ENCODE peak calls at places on chromosomes 2 and 18, in four cellular contexts. S is K562, I is HepG2, P is GM12878. A is an unnamed sample.

GRCh38 chr2:218691234-218691633 is 19.3 kb downstream of the STK36 start:
- DNase-seq in S (no peak), I (no peak), P (no peak), A (no peak)

GRCh38 chr18:28778706-28779105 is 601.8 kb upstream of the CDH2 start:
- DNase-seq in S (no peak), I (no peak), P (no peak), A (no peak)

GRCh38 chr2:75432761-75433361 is 127.9 kb downstream of the EVA1A start:
- DNase-seq in S (no peak), I (no peak), P (peak; percentile 96), A (no peak)

GRCh38 chr2:217108575-217109027 is 248.7 kb upstream of the TNP1 start:
- DNase-seq in S (peak; percentile 37), I (no peak), P (no peak), A (no peak)

GRCh38 chr2:177393381-177393780 is 808 bp downstream of the AGPS start:
- DNase-seq in S (no peak), I (no peak), P (no peak), A (peak; percentile 16)

GRCh38 chr2:234676859-234677450 is 180.1 kb upstream of the ARL4C start:
- DNase-seq in S (no peak), I (peak; percentile 94), P (no peak), A (no peak)

GRCh38 chr18:49597556-49597955 is 35.7 kb downstream of the LIPG start:
- DNase-seq in S (no peak), I (no peak), P (no peak), A (no peak)

GRCh38 chr18:46596119-46596518 is 60.9 kb downstream of the LOXHD1 start:
- DNase-seq in S (no peak), I (no peak), P (no peak), A (no peak)

GRCh38 chr2:203155406-203155805 is 83.4 kb upstream of the CYP20A1 start:
- DNase-seq in S (no peak), I (no peak), P (no peak), A (no peak)

GRCh38 chr2:191758420-191759199 is 80.7 kb downstream of the NABP1 start:
- DNase-seq in S (peak; percentile 51), I (peak; percentile 71), P (peak; percentile 55), A (peak; percentile 73)

GRCh38 chr2:184351126-184351525 is 247.2 kb upstream of the ZNF804A start:
- DNase-seq in S (no peak), I (no peak), P (no peak), A (no peak)

GRCh38 chr2:180644709-180645108 is 335.7 kb upstream of the UBE2E3 start:
- DNase-seq in S (no peak), I (no peak), P (no peak), A (no peak)

GRCh38 chr2:240988146-240988545 is 10.3 kb upstream of the SNED1 start:
- DNase-seq in S (no peak), I (no peak), P (no peak), A (no peak)

GRCh38 chr18:3342628-3343027 is 80.7 kb downstream of the MYL12B start:
- DNase-seq in S (no peak), I (no peak), P (no peak), A (no peak)

GRCh38 chr2:100237770-100238169 is 84.5 kb downstream of the LONRF2 start:
- DNase-seq in S (no peak), I (no peak), P (no peak), A (peak; percentile 39)

GRCh38 chr2:207330912-207331311 is 165.2 kb upstream of the KLF7 start:
- DNase-seq in S (no peak), I (no peak), P (peak; percentile 97), A (no peak)

GRCh38 chr2:8157621-8158020 is 524.2 kb upstream of the ID2 start:
- DNase-seq in S (no peak), I (no peak), P (no peak), A (no peak)

GRCh38 chr2:39902103-39902502 is 123.0 kb upstream of the THUMPD2 start:
- DNase-seq in S (no peak), I (no peak), P (no peak), A (no peak)

GRCh38 chr18:10560457-10561045 is 34.7 kb downstream of the NAPG start:
- DNase-seq in S (peak; percentile 81), I (peak; percentile 63), P (peak; percentile 48), A (peak; percentile 66)

GRCh38 chr2:142531375-142531774 is 346.1 kb upstream of the KYNU start:
- DNase-seq in S (no peak), I (no peak), P (no peak), A (no peak)

GRCh38 chr18:2589345-2590060 is 18.1 kb downstream of the NDC80 start:
- DNase-seq in S (no peak), I (peak; percentile 78), P (no peak), A (no peak)

GRCh38 chr2:239290618-239291504 is 110.0 kb downstream of the HDAC4 start:
- DNase-seq in S (no peak), I (no peak), P (no peak), A (no peak)

GRCh38 chr2:42971381-42971780 is 179.0 kb upstream of the HAAO start:
- DNase-seq in S (no peak), I (no peak), P (no peak), A (no peak)

GRCh38 chr18:41767960-41768359 is 187.1 kb upstream of the PIK3C3 start:
- DNase-seq in S (no peak), I (no peak), P (no peak), A (no peak)

GRCh38 chr2:60555066-60555793 is 1.8 kb upstream of the BCL11A start:
- DNase-seq in S (peak; percentile 34), I (peak; percentile 52), P (no peak), A (no peak)

GRCh38 chr2:95075440-95075885 is 46.1 kb downstream of the MRPS5 start:
- DNase-seq in S (no peak), I (no peak), P (no peak), A (no peak)

GRCh38 chr2:145085616-145086015 is 565.7 kb upstream of the ZEB2 start:
- DNase-seq in S (no peak), I (no peak), P (no peak), A (no peak)

GRCh38 chr2:145091011-145091744 is 571.3 kb upstream of the ZEB2 start:
- DNase-seq in S (no peak), I (no peak), P (no peak), A (no peak)

GRCh38 chr2:145094353-145094752 is 574.4 kb upstream of the ZEB2 start:
- DNase-seq in S (no peak), I (no peak), P (no peak), A (no peak)

GRCh38 chr2:145091967-145092366 is 572.0 kb upstream of the ZEB2 start:
- DNase-seq in S (no peak), I (no peak), P (no peak), A (no peak)

DNA sequence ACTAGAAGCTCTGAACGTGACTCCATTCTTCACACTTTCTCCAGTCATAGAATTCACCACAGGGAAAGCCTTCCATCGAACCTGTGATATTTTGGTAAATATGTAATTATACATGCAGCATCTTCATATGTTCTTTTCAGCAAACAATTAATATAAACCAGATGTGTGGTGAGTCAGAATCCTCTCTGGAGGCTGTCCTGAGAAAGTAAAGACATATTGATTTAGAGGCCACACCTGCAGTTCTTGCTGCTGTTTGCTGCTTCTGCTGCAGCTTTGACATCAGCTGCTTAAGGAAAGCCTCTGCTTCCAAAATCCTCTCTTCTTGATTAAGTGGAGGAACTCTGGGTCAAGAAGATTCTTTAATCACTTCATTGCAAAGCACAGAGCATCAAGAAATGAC is 568.8 kb upstream of the ZEB2 start:
- DNase-seq in S (no peak), I (no peak), P (no peak), A (no peak)
- TF ChIP-seq FOXK2 in S (no peak), I (no peak), P (no peak), A (no peak)

GRCh38 chr18:79575891-79576685 is 103.5 kb upstream of the CTDP1 start:
- DNase-seq in S (no peak), I (no peak), P (no peak), A (no peak)
- TF ChIP-seq BHLHE40 in S (no peak), I (no peak), P (no peak), A (no peak)

DNA sequence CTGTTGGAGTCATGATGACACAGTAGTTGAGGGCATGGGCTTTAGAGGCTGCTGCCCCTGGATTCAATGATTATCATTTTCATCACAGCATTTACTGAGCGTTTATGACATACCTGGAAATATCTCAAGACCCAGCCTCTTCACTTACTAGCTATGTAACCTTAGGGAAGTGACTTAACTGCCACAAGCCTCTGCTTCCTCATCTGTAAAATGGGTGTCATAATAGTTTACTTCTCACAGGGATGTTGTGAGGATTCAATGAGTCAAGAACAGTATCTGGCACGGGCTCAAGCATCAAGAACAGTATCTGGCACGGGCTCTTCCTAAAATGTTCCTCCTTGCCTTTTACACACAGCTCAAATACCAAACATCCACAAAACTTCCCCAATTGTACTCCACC is 31.3 kb downstream of the LGALSL start:
- DNase-seq in S (no peak), I (no peak), P (no peak), A (no peak)
- TF ChIP-seq TARDBP in S (no peak), I (no peak), P (no peak), A (no peak)

GRCh38 chr2:30731248-30731647 is 76.0 kb downstream of the CAPN13 start:
- DNase-seq in S (no peak), I (no peak), P (no peak), A (no peak)
- TF ChIP-seq FOXK2 in S (no peak), I (no peak), P (no peak), A (no peak)